ENCODE peak calls at places on chromosome 19, in nine cellular contexts. V is stimulated activated CD8-positive, alpha-beta memory T cell treated with anti-CD3 and anti-CD28 coated beads, Interleukin-15, amount 100 ng/mL, for 1 hour; W is colonic mucosa; G is HL-60; Z is AG10803; D is H7; K is stimulated activated CD4-positive, alpha-beta T cell treated with anti-CD3 and anti-CD28 coated beads, Interleukin-4, amount 100 ng/mL, for 24 hours; S is A549; U is amniotic epithelial cell. Q is an unnamed sample.
A peak's percentile ranks its signal among the peaks of the same experiment; 100 is the strongest.

GRCh38 chr19:4013886-4014540 is 6.5 kb downstream of the PIAS4 start:
- DNase-seq in G (no peak), D (no peak), U (no peak), V (no peak), Z (no peak), W (no peak), K (no peak), S (no peak), Q (no peak)

GRCh38 chr19:18650048-18650435 is 13.2 kb downstream of the KLHL26 start:
- DNase-seq in U (no peak), S (no peak), G (no peak), Z (peak; percentile 33), K (no peak), V (no peak), W (peak; percentile 39), D (no peak), Q (peak; percentile 38)

GRCh38 chr19:47408156-47408938 is 11.0 kb downstream of the MEIS3 start:
- DNase-seq in Z (no peak), D (no peak), V (no peak), K (no peak), G (no peak), W (no peak), U (no peak), S (no peak), Q (no peak)

GRCh38 chr19:42207767-42208259 is 9.7 kb downstream of the DEDD2 start:
- DNase-seq in G (no peak), W (no peak), V (no peak), Z (peak; percentile 76), D (peak; percentile 27), U (peak; percentile 74), S (peak; percentile 86), K (no peak), Q (no peak)

GRCh38 chr19:8194528-8195275 is 14.5 kb upstream of the CERS4 start:
- DNase-seq in V (no peak), G (no peak), W (peak; percentile 30), S (no peak), U (no peak), D (no peak), Z (no peak), K (peak; percentile 23), Q (no peak)

GRCh38 chr19:54232552-54232934 is 9.7 kb upstream of the LILRB3 start:
- DNase-seq in U (no peak), K (no peak), S (no peak), W (no peak), D (no peak), G (no peak), V (no peak), Z (no peak), Q (no peak)

GRCh38 chr19:52935434-52935833 is 12.2 kb upstream of the ZNF888 start:
- DNase-seq in V (no peak), S (no peak), Z (no peak), W (no peak), D (no peak), G (no peak), K (no peak), U (peak; percentile 96), Q (no peak)

GRCh38 chr19:41322451-41322850 is 12.5 kb downstream of the CCDC97 start:
- DNase-seq in D (no peak), V (no peak), K (no peak), Z (no peak), U (no peak), G (no peak), W (no peak), S (no peak), Q (no peak)

GRCh38 chr19:54158812-54159351 is 639 bp downstream of the LENG1 start:
- DNase-seq in W (no peak), U (peak; percentile 10), S (peak; percentile 28), D (peak; percentile 57), Z (no peak), V (no peak), K (peak; percentile 47), G (no peak), Q (no peak)

GRCh38 chr19:46218160-46218559 is 11.4 kb upstream of the IGFL1 start:
- DNase-seq in S (no peak), Z (no peak), W (peak; percentile 24), G (peak; percentile 11), D (peak; percentile 85), K (peak; percentile 26), U (peak; percentile 41), V (no peak), Q (peak; percentile 80)

GRCh38 chr19:13978721-13979191 is 26.4 kb downstream of the DCAF15 start:
- DNase-seq in G (no peak), W (no peak), U (no peak), K (no peak), S (no peak), V (no peak), D (no peak), Z (no peak), Q (no peak)

GRCh38 chr19:29547981-29548380 is 22.2 kb downstream of the VSTM2B start:
- DNase-seq in S (no peak), W (no peak), V (no peak), G (no peak), K (no peak), Z (no peak), D (peak; percentile 34), U (no peak), Q (no peak)

GRCh38 chr19:1168877-1169791 is 4.9 kb downstream of the SBNO2 start:
- DNase-seq in U (peak; percentile 90), G (no peak), W (no peak), V (no peak), S (no peak), Z (peak; percentile 46), K (no peak), D (peak; percentile 51), Q (peak; percentile 58)

GRCh38 chr19:52941941-52942370 is 18.7 kb upstream of the ZNF888 start:
- DNase-seq in D (no peak), V (no peak), U (no peak), W (peak; percentile 52), Z (peak; percentile 21), G (peak; percentile 48), S (no peak), K (peak; percentile 8), Q (peak; percentile 63)

GRCh38 chr19:16296713-16297112 is 27.9 kb upstream of the KLF2 start:
- DNase-seq in U (no peak), W (no peak), V (no peak), K (no peak), G (no peak), S (no peak), D (no peak), Z (no peak), Q (no peak)

GRCh38 chr19:8526345-8527062 is 12.5 kb upstream of the ZNF414 start:
- DNase-seq in W (peak; percentile 95), S (peak; percentile 67), G (no peak), K (no peak), D (peak; percentile 97), V (no peak), Z (peak; percentile 88), U (peak; percentile 85), Q (peak; percentile 95)

GRCh38 chr19:34316741-34317241 is 48.2 kb upstream of the GPI start:
- DNase-seq in S (peak; percentile 43), U (peak; percentile 80), W (no peak), G (no peak), Z (no peak), K (no peak), D (no peak), V (no peak), Q (no peak)

GRCh38 chr19:18426416-18426767 is 7.2 kb downstream of the SSBP4 start:
- DNase-seq in U (no peak), V (no peak), D (peak; percentile 49), S (no peak), K (no peak), Z (no peak), G (no peak), W (no peak), Q (no peak)

GRCh38 chr19:47663435-47663910 is 49.7 kb upstream of the EHD2 start:
- DNase-seq in W (no peak), V (no peak), Z (peak; percentile 98), U (peak; percentile 96), D (no peak), K (no peak), G (no peak), S (no peak), Q (no peak)

GRCh38 chr19:13888281-13888680 is 11.3 kb downstream of the NANOS3 start:
- DNase-seq in S (no peak), D (no peak), K (no peak), G (no peak), W (peak; percentile 89), U (no peak), Z (no peak), V (no peak), Q (no peak)

GRCh38 chr19:54525636-54526035 is 23.0 kb downstream of the LAIR2 start:
- DNase-seq in W (no peak), S (no peak), U (no peak), G (no peak), K (no peak), Z (no peak), V (no peak), D (no peak), Q (no peak)

GRCh38 chr19:10602330-10603083 is 15.4 kb upstream of the AP1M2 start:
- DNase-seq in W (peak; percentile 90), U (no peak), G (peak; percentile 51), D (peak; percentile 100), S (peak; percentile 83), K (peak; percentile 85), Z (peak; percentile 62), V (peak; percentile 75), Q (peak; percentile 86)

GRCh38 chr19:7505682-7506384 is 10.1 kb upstream of the ZNF358 start:
- DNase-seq in Z (no peak), K (no peak), D (peak; percentile 99), G (no peak), V (no peak), S (no peak), U (peak; percentile 42), W (no peak), Q (peak; percentile 37)

GRCh38 chr19:3061214-3062161 is 807 bp downstream of the TLE5 start:
- DNase-seq in S (no peak), K (peak; percentile 53), W (peak; percentile 67), G (no peak), U (no peak), D (peak; percentile 87), V (peak; percentile 53), Z (peak; percentile 36), Q (no peak)

GRCh38 chr19:30492581-30492980 is 120.4 kb downstream of the ZNF536 start:
- DNase-seq in U (no peak), D (no peak), V (no peak), Z (no peak), K (no peak), W (no peak), G (no peak), S (no peak), Q (no peak)

Q was measured in mesendoderm.